ENCODE peak calls at places on chromosomes 12 and 14, in seven cellular contexts. U, T, Y, A, C, J and G are unnamed samples.

GRCh38 chr14:91029451-91030217 is 30.8 kb downstream of the RPS6KA5 start:
- DNase-seq in C (no peak), T (no peak), J (no peak), A (no peak), Y (no peak), U (no peak), G (no peak)

GRCh38 chr14:87975636-87976035 is 17.3 kb downstream of the GALC start:
- DNase-seq in U (no peak), A (no peak), T (no peak), C (no peak), J (peak; percentile 54), Y (no peak), G (no peak)

GRCh38 chr14:48943913-48944312 is 642.3 kb downstream of the RPS29 start:
- DNase-seq in A (no peak), J (no peak), U (no peak), T (no peak), Y (no peak), C (no peak), G (no peak)

GRCh38 chr12:107622005-107622404 is 63.6 kb upstream of the PWP1 start:
- DNase-seq in Y (no peak), U (no peak), A (no peak), T (no peak), C (no peak), J (peak; percentile 3), G (no peak)

GRCh38 chr14:88204221-88204620 is 118.8 kb downstream of the KCNK10 start:
- DNase-seq in T (no peak), J (no peak), Y (peak; percentile 62), C (no peak), A (no peak), U (no peak), G (no peak)

GRCh38 chr12:65565601-65566560 is 258.4 kb upstream of the HMGA2 start:
- DNase-seq in C (no peak), J (peak; percentile 99), T (peak; percentile 91), U (no peak), Y (peak; percentile 40), A (peak; percentile 95), G (no peak)

GRCh38 chr12:131827961-131828534 is at the start of gene MMP17:
- DNase-seq in T (no peak), C (no peak), U (no peak), J (peak; percentile 55), A (no peak), Y (no peak), G (no peak)

GRCh38 chr14:20711275-20712069 is 22.9 kb downstream of the ANG start:
- DNase-seq in Y (no peak), C (no peak), T (no peak), J (no peak), U (no peak), A (no peak), G (no peak)

GRCh38 chr14:102318781-102319276 is 717 bp upstream of the ZNF839 start:
- DNase-seq in A (no peak), U (no peak), C (no peak), T (no peak), Y (peak; percentile 8), J (no peak), G (no peak)

GRCh38 chr14:78029471-78030372 is 140.5 kb upstream of the NRXN3 start:
- DNase-seq in Y (no peak), A (no peak), C (no peak), U (no peak), J (no peak), T (no peak), G (no peak)

GRCh38 chr12:18752947-18753346 is 15.0 kb downstream of the CAPZA3 start:
- DNase-seq in Y (no peak), C (no peak), A (no peak), U (no peak), J (no peak), T (no peak), G (no peak)

GRCh38 chr12:109020136-109020535 is 732 bp downstream of the SVOP start:
- DNase-seq in C (no peak), U (no peak), A (no peak), T (no peak), J (no peak), Y (peak; percentile 72), G (no peak)

GRCh38 chr12:132277961-132278360 is 51.4 kb downstream of the GALNT9 start:
- DNase-seq in A (no peak), J (no peak), T (no peak), C (no peak), Y (no peak), U (no peak), G (no peak)

GRCh38 chr14:97218336-97218712 is 421.1 kb downstream of the VRK1 start:
- DNase-seq in C (no peak), U (no peak), J (no peak), A (no peak), Y (no peak), T (no peak), G (no peak)

GRCh38 chr14:32252030-32252670 is 49.1 kb upstream of the RNU6-8 start:
- DNase-seq in J (peak; percentile 75), C (peak; percentile 2), A (peak; percentile 35), U (no peak), Y (peak; percentile 82), T (peak; percentile 79), G (no peak)

GRCh38 chr14:68975667-68976066 is 3.4 kb downstream of the ACTN1 start:
- DNase-seq in T (no peak), A (no peak), J (peak; percentile 85), U (no peak), C (no peak), Y (no peak), G (no peak)

GRCh38 chr12:25992026-25992782 is 33.7 kb downstream of the RASSF8 start:
- DNase-seq in T (no peak), Y (no peak), U (no peak), C (no peak), A (no peak), J (no peak), G (no peak)

GRCh38 chr14:99270491-99271287 is 1.3 kb downstream of the BCL11B start:
- DNase-seq in U (no peak), C (no peak), J (no peak), A (no peak), T (no peak), Y (no peak), G (peak; percentile 71)

GRCh38 chr14:72917420-72917819 is 8.8 kb upstream of the DCAF4 start:
- DNase-seq in C (no peak), A (no peak), U (no peak), Y (no peak), T (no peak), J (no peak), G (no peak)

GRCh38 chr12:65657635-65658034 is 166.6 kb upstream of the HMGA2 start:
- DNase-seq in A (no peak), U (no peak), T (no peak), Y (no peak), C (no peak), J (no peak), G (no peak)

GRCh38 chr12:39490500-39491276 is 47.8 kb upstream of the KIF21A start:
- DNase-seq in T (no peak), Y (no peak), J (no peak), U (no peak), A (no peak), C (no peak), G (no peak)

GRCh38 chr14:22822619-22823551 is 6.8 kb upstream of the MRPL52 start:
- DNase-seq in Y (peak; percentile 67), A (no peak), U (no peak), C (peak; percentile 37), J (peak; percentile 86), T (peak; percentile 92), G (peak; percentile 90)

GRCh38 chr14:99416909-99417308 is 63.8 kb downstream of the SETD3 start:
- DNase-seq in C (no peak), J (no peak), T (no peak), A (no peak), U (no peak), Y (no peak), G (no peak)

GRCh38 chr12:52884526-52885293 is 20.2 kb downstream of the KRT8 start:
- DNase-seq in T (no peak), Y (peak; percentile 65), A (no peak), U (peak; percentile 86), J (peak; percentile 36), C (peak; percentile 69), G (no peak)

GRCh38 chr12:104890463-104891096 is 67.5 kb downstream of the SLC41A2 start:
- DNase-seq in A (no peak), C (no peak), U (no peak), J (no peak), T (no peak), Y (no peak), G (no peak)